ENCODE peak calls at places on chromosomes 12 and 14, in six cellular contexts. I is central memory CD8-positive, alpha-beta T cell; R is psoas muscle; K is Panc1; F is activated CD4-positive, alpha-beta T cell treated with anti-CD3 and anti-CD28 coated beads for 36 hours; P is gastrocnemius medialis. C is an unnamed sample.

GRCh38 chr12:112998997-112999767 is 20.9 kb downstream of the OAS2 start:
- ATAC-seq in F (no peak), K (no peak), P (no peak), R (no peak), I (no peak), C (no peak)

GRCh38 chr14:104682107-104682593 is 7.3 kb upstream of the INF2 start:
- ATAC-seq in R (no peak), K (peak), P (no peak), F (no peak), I (no peak), C (no peak)

GRCh38 chr14:90820958-90821357 is 4.7 kb upstream of the TTC7B start:
- ATAC-seq in F (peak), K (no peak), P (no peak), R (no peak), I (peak), C (no peak)

GRCh38 chr12:124381454-124382207 is 86.7 kb downstream of the RFLNA start:
- ATAC-seq in I (no peak), P (peak), F (no peak), R (peak), K (no peak), C (peak)

GRCh38 chr14:102930138-102930752 is 7.8 kb downstream of the AMN start:
- ATAC-seq in F (no peak), R (peak), I (no peak), K (no peak), P (no peak), C (no peak)

GRCh38 chr12:110270125-110270962 is 10.7 kb upstream of the ATP2A2 start:
- ATAC-seq in R (peak), K (peak), P (peak), F (no peak), I (no peak), C (peak)

GRCh38 chr12:40011775-40012129 is 94.1 kb downstream of the SLC2A13 start:
- ATAC-seq in I (peak), P (no peak), R (no peak), K (peak), F (no peak), C (no peak)

GRCh38 chr12:9881246-9881645 is at the start of gene KLRF2:
- ATAC-seq in F (no peak), I (no peak), R (no peak), P (no peak), K (no peak), C (no peak)

GRCh38 chr12:57751432-57751787 is 700 bp downstream of the CDK4 start:
- ATAC-seq in K (no peak), I (no peak), F (no peak), P (no peak), R (no peak), C (no peak)

GRCh38 chr12:31343139-31343538 is 17.2 kb upstream of the SINHCAF start:
- ATAC-seq in R (no peak), K (no peak), I (no peak), F (no peak), P (no peak), C (no peak)